ENCODE peak calls at places on chromosomes 5 and 9, in nine cellular contexts. One of them, this sample, is unnamed.

GRCh38 chr9:134724231-134724911 is 82.8 kb downstream of the COL5A1 start:
- DNase-seq in NCI-H526: no peak
- DNase-seq in astrocyte: peak
- DNase-seq in fibroblast of lung: peak
- DNase-seq in NCI-H1092 treated with DMSO at 0.1 percent for 48 hours: no peak
- DNase-seq in naive thymus-derived CD8-positive, alpha-beta T cell: no peak
- DNase-seq in NCI-H2107: no peak
- DNase-seq in pons: no peak
- DNase-seq in stimulated activated CD4-positive, alpha-beta T cell treated with anti-CD3 and anti-CD28 coated beads, Interleukin-1b, Interleukin-23, amount 100 ng/mL, for 48 hours: no peak
- DNase-seq in this sample: no peak

GRCh38 chr9:105319514-105319863 is 75.0 kb downstream of the SLC44A1 start:
- DNase-seq in NCI-H526: no peak
- DNase-seq in astrocyte: no peak
- DNase-seq in fibroblast of lung: no peak
- DNase-seq in NCI-H1092 treated with DMSO at 0.1 percent for 48 hours: no peak
- DNase-seq in naive thymus-derived CD8-positive, alpha-beta T cell: no peak
- DNase-seq in NCI-H2107: no peak
- DNase-seq in pons: no peak
- DNase-seq in stimulated activated CD4-positive, alpha-beta T cell treated with anti-CD3 and anti-CD28 coated beads, Interleukin-1b, Interleukin-23, amount 100 ng/mL, for 48 hours: no peak
- DNase-seq in this sample: no peak

GRCh38 chr9:84478996-84479395 is 138.4 kb upstream of the SLC28A3 start:
- DNase-seq in NCI-H526: no peak
- DNase-seq in astrocyte: no peak
- DNase-seq in fibroblast of lung: no peak
- DNase-seq in NCI-H1092 treated with DMSO at 0.1 percent for 48 hours: no peak
- DNase-seq in naive thymus-derived CD8-positive, alpha-beta T cell: no peak
- DNase-seq in NCI-H2107: no peak
- DNase-seq in pons: no peak
- DNase-seq in stimulated activated CD4-positive, alpha-beta T cell treated with anti-CD3 and anti-CD28 coated beads, Interleukin-1b, Interleukin-23, amount 100 ng/mL, for 48 hours: no peak
- DNase-seq in this sample: no peak

GRCh38 chr5:99104538-99105132 is 175.8 kb upstream of the CHD1 start:
- DNase-seq in NCI-H526: no peak
- DNase-seq in astrocyte: peak
- DNase-seq in fibroblast of lung: peak
- DNase-seq in NCI-H1092 treated with DMSO at 0.1 percent for 48 hours: peak
- DNase-seq in naive thymus-derived CD8-positive, alpha-beta T cell: no peak
- DNase-seq in NCI-H2107: peak
- DNase-seq in pons: peak
- DNase-seq in stimulated activated CD4-positive, alpha-beta T cell treated with anti-CD3 and anti-CD28 coated beads, Interleukin-1b, Interleukin-23, amount 100 ng/mL, for 48 hours: no peak
- DNase-seq in this sample: peak

GRCh38 chr9:14441976-14442651 is 128.2 kb upstream of the NFIB start:
- DNase-seq in NCI-H526: no peak
- DNase-seq in astrocyte: no peak
- DNase-seq in fibroblast of lung: no peak
- DNase-seq in NCI-H1092 treated with DMSO at 0.1 percent for 48 hours: no peak
- DNase-seq in naive thymus-derived CD8-positive, alpha-beta T cell: no peak
- DNase-seq in NCI-H2107: no peak
- DNase-seq in pons: no peak
- DNase-seq in stimulated activated CD4-positive, alpha-beta T cell treated with anti-CD3 and anti-CD28 coated beads, Interleukin-1b, Interleukin-23, amount 100 ng/mL, for 48 hours: no peak
- DNase-seq in this sample: no peak

GRCh38 chr5:14705556-14705955 is 41.0 kb downstream of the OTULIN start:
- DNase-seq in NCI-H526: no peak
- DNase-seq in astrocyte: no peak
- DNase-seq in fibroblast of lung: no peak
- DNase-seq in NCI-H1092 treated with DMSO at 0.1 percent for 48 hours: no peak
- DNase-seq in naive thymus-derived CD8-positive, alpha-beta T cell: no peak
- DNase-seq in NCI-H2107: no peak
- DNase-seq in pons: no peak
- DNase-seq in stimulated activated CD4-positive, alpha-beta T cell treated with anti-CD3 and anti-CD28 coated beads, Interleukin-1b, Interleukin-23, amount 100 ng/mL, for 48 hours: no peak
- DNase-seq in this sample: no peak

GRCh38 chr5:64754066-64754465 is 14.4 kb downstream of the SREK1IP1 start:
- DNase-seq in NCI-H526: no peak
- DNase-seq in astrocyte: no peak
- DNase-seq in fibroblast of lung: no peak
- DNase-seq in NCI-H1092 treated with DMSO at 0.1 percent for 48 hours: no peak
- DNase-seq in naive thymus-derived CD8-positive, alpha-beta T cell: no peak
- DNase-seq in NCI-H2107: no peak
- DNase-seq in pons: no peak
- DNase-seq in stimulated activated CD4-positive, alpha-beta T cell treated with anti-CD3 and anti-CD28 coated beads, Interleukin-1b, Interleukin-23, amount 100 ng/mL, for 48 hours: no peak
- DNase-seq in this sample: no peak

GRCh38 chr5:68730220-68731010 is 363.4 kb upstream of the SLC30A5 start:
- DNase-seq in NCI-H526: no peak
- DNase-seq in astrocyte: peak
- DNase-seq in fibroblast of lung: peak
- DNase-seq in NCI-H1092 treated with DMSO at 0.1 percent for 48 hours: peak
- DNase-seq in naive thymus-derived CD8-positive, alpha-beta T cell: no peak
- DNase-seq in NCI-H2107: no peak
- DNase-seq in pons: peak
- DNase-seq in stimulated activated CD4-positive, alpha-beta T cell treated with anti-CD3 and anti-CD28 coated beads, Interleukin-1b, Interleukin-23, amount 100 ng/mL, for 48 hours: no peak
- DNase-seq in this sample: no peak

GRCh38 chr5:102670224-102670836 is 84.8 kb upstream of the PAM start:
- DNase-seq in NCI-H526: no peak
- DNase-seq in astrocyte: no peak
- DNase-seq in fibroblast of lung: no peak
- DNase-seq in NCI-H1092 treated with DMSO at 0.1 percent for 48 hours: no peak
- DNase-seq in naive thymus-derived CD8-positive, alpha-beta T cell: no peak
- DNase-seq in NCI-H2107: no peak
- DNase-seq in pons: no peak
- DNase-seq in stimulated activated CD4-positive, alpha-beta T cell treated with anti-CD3 and anti-CD28 coated beads, Interleukin-1b, Interleukin-23, amount 100 ng/mL, for 48 hours: no peak
- DNase-seq in this sample: peak

GRCh38 chr5:42991477-42992034 is 48.6 kb downstream of the ANXA2R start:
- DNase-seq in NCI-H526: no peak
- DNase-seq in astrocyte: peak
- DNase-seq in fibroblast of lung: peak
- DNase-seq in NCI-H1092 treated with DMSO at 0.1 percent for 48 hours: no peak
- DNase-seq in naive thymus-derived CD8-positive, alpha-beta T cell: no peak
- DNase-seq in NCI-H2107: no peak
- DNase-seq in pons: no peak
- DNase-seq in stimulated activated CD4-positive, alpha-beta T cell treated with anti-CD3 and anti-CD28 coated beads, Interleukin-1b, Interleukin-23, amount 100 ng/mL, for 48 hours: no peak
- DNase-seq in this sample: no peak

GRCh38 chr5:124457101-124457500 is 289.3 kb downstream of the ZNF608 start:
- DNase-seq in NCI-H526: no peak
- DNase-seq in astrocyte: no peak
- DNase-seq in fibroblast of lung: no peak
- DNase-seq in NCI-H1092 treated with DMSO at 0.1 percent for 48 hours: peak
- DNase-seq in naive thymus-derived CD8-positive, alpha-beta T cell: no peak
- DNase-seq in NCI-H2107: no peak
- DNase-seq in pons: no peak
- DNase-seq in stimulated activated CD4-positive, alpha-beta T cell treated with anti-CD3 and anti-CD28 coated beads, Interleukin-1b, Interleukin-23, amount 100 ng/mL, for 48 hours: no peak
- DNase-seq in this sample: no peak

GRCh38 chr9:111798786-111799185 is 4.0 kb upstream of the SHOC1 start:
- DNase-seq in NCI-H526: no peak
- DNase-seq in astrocyte: peak
- DNase-seq in fibroblast of lung: peak
- DNase-seq in NCI-H1092 treated with DMSO at 0.1 percent for 48 hours: no peak
- DNase-seq in naive thymus-derived CD8-positive, alpha-beta T cell: no peak
- DNase-seq in NCI-H2107: no peak
- DNase-seq in pons: no peak
- DNase-seq in stimulated activated CD4-positive, alpha-beta T cell treated with anti-CD3 and anti-CD28 coated beads, Interleukin-1b, Interleukin-23, amount 100 ng/mL, for 48 hours: no peak
- DNase-seq in this sample: no peak

GRCh38 chr9:136303066-136303824 is 649 bp downstream of the CCDC187 start:
- DNase-seq in NCI-H526: no peak
- DNase-seq in astrocyte: no peak
- DNase-seq in fibroblast of lung: no peak
- DNase-seq in NCI-H1092 treated with DMSO at 0.1 percent for 48 hours: no peak
- DNase-seq in naive thymus-derived CD8-positive, alpha-beta T cell: no peak
- DNase-seq in NCI-H2107: no peak
- DNase-seq in pons: no peak
- DNase-seq in stimulated activated CD4-positive, alpha-beta T cell treated with anti-CD3 and anti-CD28 coated beads, Interleukin-1b, Interleukin-23, amount 100 ng/mL, for 48 hours: no peak
- DNase-seq in this sample: no peak

GRCh38 chr9:76581752-76582151 is 122.8 kb downstream of the GCNT1 start:
- DNase-seq in NCI-H526: no peak
- DNase-seq in astrocyte: no peak
- DNase-seq in fibroblast of lung: no peak
- DNase-seq in NCI-H1092 treated with DMSO at 0.1 percent for 48 hours: no peak
- DNase-seq in naive thymus-derived CD8-positive, alpha-beta T cell: no peak
- DNase-seq in NCI-H2107: no peak
- DNase-seq in pons: no peak
- DNase-seq in stimulated activated CD4-positive, alpha-beta T cell treated with anti-CD3 and anti-CD28 coated beads, Interleukin-1b, Interleukin-23, amount 100 ng/mL, for 48 hours: no peak
- DNase-seq in this sample: no peak

GRCh38 chr5:33238826-33239670 is 201.7 kb upstream of the TARS1 start:
- DNase-seq in NCI-H526: no peak
- DNase-seq in astrocyte: no peak
- DNase-seq in fibroblast of lung: peak
- DNase-seq in NCI-H1092 treated with DMSO at 0.1 percent for 48 hours: no peak
- DNase-seq in naive thymus-derived CD8-positive, alpha-beta T cell: no peak
- DNase-seq in NCI-H2107: no peak
- DNase-seq in pons: no peak
- DNase-seq in stimulated activated CD4-positive, alpha-beta T cell treated with anti-CD3 and anti-CD28 coated beads, Interleukin-1b, Interleukin-23, amount 100 ng/mL, for 48 hours: no peak
- DNase-seq in this sample: no peak

GRCh38 chr9:88425538-88425950 is 37.3 kb downstream of the SPIN1 start:
- DNase-seq in NCI-H526: no peak
- DNase-seq in astrocyte: no peak
- DNase-seq in fibroblast of lung: peak
- DNase-seq in NCI-H1092 treated with DMSO at 0.1 percent for 48 hours: no peak
- DNase-seq in naive thymus-derived CD8-positive, alpha-beta T cell: no peak
- DNase-seq in NCI-H2107: no peak
- DNase-seq in pons: peak
- DNase-seq in stimulated activated CD4-positive, alpha-beta T cell treated with anti-CD3 and anti-CD28 coated beads, Interleukin-1b, Interleukin-23, amount 100 ng/mL, for 48 hours: no peak
- DNase-seq in this sample: no peak

GRCh38 chr5:125412561-125413535 is 666.4 kb upstream of the ZNF608 start:
- DNase-seq in NCI-H526: peak
- DNase-seq in astrocyte: peak
- DNase-seq in fibroblast of lung: peak
- DNase-seq in NCI-H1092 treated with DMSO at 0.1 percent for 48 hours: peak
- DNase-seq in naive thymus-derived CD8-positive, alpha-beta T cell: no peak
- DNase-seq in NCI-H2107: peak
- DNase-seq in pons: peak
- DNase-seq in stimulated activated CD4-positive, alpha-beta T cell treated with anti-CD3 and anti-CD28 coated beads, Interleukin-1b, Interleukin-23, amount 100 ng/mL, for 48 hours: no peak
- DNase-seq in this sample: peak

GRCh38 chr5:135448071-135448704 is 1.0 kb upstream of the DCANP1 start:
- DNase-seq in NCI-H526: no peak
- DNase-seq in astrocyte: peak
- DNase-seq in fibroblast of lung: peak
- DNase-seq in NCI-H1092 treated with DMSO at 0.1 percent for 48 hours: no peak
- DNase-seq in naive thymus-derived CD8-positive, alpha-beta T cell: no peak
- DNase-seq in NCI-H2107: no peak
- DNase-seq in pons: no peak
- DNase-seq in stimulated activated CD4-positive, alpha-beta T cell treated with anti-CD3 and anti-CD28 coated beads, Interleukin-1b, Interleukin-23, amount 100 ng/mL, for 48 hours: no peak
- DNase-seq in this sample: no peak

GRCh38 chr5:179836225-179837019 is 15.7 kb downstream of the SQSTM1 start:
- DNase-seq in NCI-H526: no peak
- DNase-seq in astrocyte: peak
- DNase-seq in fibroblast of lung: peak
- DNase-seq in NCI-H1092 treated with DMSO at 0.1 percent for 48 hours: no peak
- DNase-seq in naive thymus-derived CD8-positive, alpha-beta T cell: peak
- DNase-seq in NCI-H2107: no peak
- DNase-seq in pons: no peak
- DNase-seq in stimulated activated CD4-positive, alpha-beta T cell treated with anti-CD3 and anti-CD28 coated beads, Interleukin-1b, Interleukin-23, amount 100 ng/mL, for 48 hours: peak
- DNase-seq in this sample: no peak

GRCh38 chr5:181181650-181182565 is 23.1 kb downstream of the TRIM7 start:
- DNase-seq in NCI-H526: no peak
- DNase-seq in astrocyte: peak
- DNase-seq in fibroblast of lung: peak
- DNase-seq in NCI-H1092 treated with DMSO at 0.1 percent for 48 hours: no peak
- DNase-seq in naive thymus-derived CD8-positive, alpha-beta T cell: peak
- DNase-seq in NCI-H2107: no peak
- DNase-seq in pons: peak
- DNase-seq in stimulated activated CD4-positive, alpha-beta T cell treated with anti-CD3 and anti-CD28 coated beads, Interleukin-1b, Interleukin-23, amount 100 ng/mL, for 48 hours: peak
- DNase-seq in this sample: peak

GRCh38 chr9:75088646-75089368 is 493 bp downstream of the OSTF1 start:
- DNase-seq in NCI-H526: peak
- DNase-seq in astrocyte: peak
- DNase-seq in fibroblast of lung: peak
- DNase-seq in NCI-H1092 treated with DMSO at 0.1 percent for 48 hours: peak
- DNase-seq in naive thymus-derived CD8-positive, alpha-beta T cell: no peak
- DNase-seq in NCI-H2107: peak
- DNase-seq in pons: peak
- DNase-seq in stimulated activated CD4-positive, alpha-beta T cell treated with anti-CD3 and anti-CD28 coated beads, Interleukin-1b, Interleukin-23, amount 100 ng/mL, for 48 hours: no peak
- DNase-seq in this sample: peak

GRCh38 chr9:130939405-130939941 is 426 bp upstream of the FIBCD1 start:
- DNase-seq in NCI-H526: no peak
- DNase-seq in astrocyte: no peak
- DNase-seq in fibroblast of lung: no peak
- DNase-seq in NCI-H1092 treated with DMSO at 0.1 percent for 48 hours: no peak
- DNase-seq in naive thymus-derived CD8-positive, alpha-beta T cell: no peak
- DNase-seq in NCI-H2107: no peak
- DNase-seq in pons: no peak
- DNase-seq in stimulated activated CD4-positive, alpha-beta T cell treated with anti-CD3 and anti-CD28 coated beads, Interleukin-1b, Interleukin-23, amount 100 ng/mL, for 48 hours: no peak
- DNase-seq in this sample: no peak

GRCh38 chr5:147821791-147822190 is 9.7 kb downstream of the SPINK1 start:
- DNase-seq in NCI-H526: no peak
- DNase-seq in astrocyte: no peak
- DNase-seq in fibroblast of lung: no peak
- DNase-seq in NCI-H1092 treated with DMSO at 0.1 percent for 48 hours: no peak
- DNase-seq in naive thymus-derived CD8-positive, alpha-beta T cell: no peak
- DNase-seq in NCI-H2107: no peak
- DNase-seq in pons: no peak
- DNase-seq in stimulated activated CD4-positive, alpha-beta T cell treated with anti-CD3 and anti-CD28 coated beads, Interleukin-1b, Interleukin-23, amount 100 ng/mL, for 48 hours: no peak
- DNase-seq in this sample: no peak

GRCh38 chr9:37324261-37324683 is 98.2 kb upstream of the GRHPR start:
- DNase-seq in NCI-H526: no peak
- DNase-seq in astrocyte: peak
- DNase-seq in fibroblast of lung: peak
- DNase-seq in NCI-H1092 treated with DMSO at 0.1 percent for 48 hours: peak
- DNase-seq in naive thymus-derived CD8-positive, alpha-beta T cell: no peak
- DNase-seq in NCI-H2107: peak
- DNase-seq in pons: peak
- DNase-seq in stimulated activated CD4-positive, alpha-beta T cell treated with anti-CD3 and anti-CD28 coated beads, Interleukin-1b, Interleukin-23, amount 100 ng/mL, for 48 hours: no peak
- DNase-seq in this sample: no peak

GRCh38 chr5:53027913-53028312 is 38.8 kb downstream of the ITGA2 start:
- DNase-seq in NCI-H526: no peak
- DNase-seq in astrocyte: peak
- DNase-seq in fibroblast of lung: peak
- DNase-seq in NCI-H1092 treated with DMSO at 0.1 percent for 48 hours: no peak
- DNase-seq in naive thymus-derived CD8-positive, alpha-beta T cell: no peak
- DNase-seq in NCI-H2107: no peak
- DNase-seq in pons: peak
- DNase-seq in stimulated activated CD4-positive, alpha-beta T cell treated with anti-CD3 and anti-CD28 coated beads, Interleukin-1b, Interleukin-23, amount 100 ng/mL, for 48 hours: no peak
- DNase-seq in this sample: no peak

GRCh38 chr5:36414869-36415282 is 113.2 kb upstream of the RANBP3L start:
- DNase-seq in NCI-H526: peak
- DNase-seq in astrocyte: no peak
- DNase-seq in fibroblast of lung: peak
- DNase-seq in NCI-H1092 treated with DMSO at 0.1 percent for 48 hours: no peak
- DNase-seq in naive thymus-derived CD8-positive, alpha-beta T cell: no peak
- DNase-seq in NCI-H2107: no peak
- DNase-seq in pons: peak
- DNase-seq in stimulated activated CD4-positive, alpha-beta T cell treated with anti-CD3 and anti-CD28 coated beads, Interleukin-1b, Interleukin-23, amount 100 ng/mL, for 48 hours: no peak
- DNase-seq in this sample: peak

GRCh38 chr5:146564036-146564762 is 48.2 kb upstream of the GPR151 start:
- DNase-seq in NCI-H526: no peak
- DNase-seq in astrocyte: no peak
- DNase-seq in fibroblast of lung: peak
- DNase-seq in NCI-H1092 treated with DMSO at 0.1 percent for 48 hours: no peak
- DNase-seq in naive thymus-derived CD8-positive, alpha-beta T cell: no peak
- DNase-seq in NCI-H2107: no peak
- DNase-seq in pons: peak
- DNase-seq in stimulated activated CD4-positive, alpha-beta T cell treated with anti-CD3 and anti-CD28 coated beads, Interleukin-1b, Interleukin-23, amount 100 ng/mL, for 48 hours: no peak
- DNase-seq in this sample: peak

GRCh38 chr9:127498298-127498697 is 47.0 kb downstream of the LRSAM1 start:
- DNase-seq in NCI-H526: no peak
- DNase-seq in astrocyte: no peak
- DNase-seq in fibroblast of lung: no peak
- DNase-seq in NCI-H1092 treated with DMSO at 0.1 percent for 48 hours: no peak
- DNase-seq in naive thymus-derived CD8-positive, alpha-beta T cell: peak
- DNase-seq in NCI-H2107: no peak
- DNase-seq in pons: no peak
- DNase-seq in stimulated activated CD4-positive, alpha-beta T cell treated with anti-CD3 and anti-CD28 coated beads, Interleukin-1b, Interleukin-23, amount 100 ng/mL, for 48 hours: no peak
- DNase-seq in this sample: no peak

GRCh38 chr5:131151216-131151615 is 13.8 kb downstream of the HINT1 start:
- DNase-seq in NCI-H526: no peak
- DNase-seq in astrocyte: no peak
- DNase-seq in fibroblast of lung: no peak
- DNase-seq in NCI-H1092 treated with DMSO at 0.1 percent for 48 hours: no peak
- DNase-seq in naive thymus-derived CD8-positive, alpha-beta T cell: no peak
- DNase-seq in NCI-H2107: no peak
- DNase-seq in pons: no peak
- DNase-seq in stimulated activated CD4-positive, alpha-beta T cell treated with anti-CD3 and anti-CD28 coated beads, Interleukin-1b, Interleukin-23, amount 100 ng/mL, for 48 hours: no peak
- DNase-seq in this sample: no peak

This sample was measured in foreskin melanocyte.